ENCODE peak calls at places on chromosomes 6 and 20, in five cellular contexts. J, L, I, B and H are unnamed samples.

GRCh38 chr20:58213716-58214115 is 14.7 kb downstream of the ANKRD60 start:
- DNase-seq in J (no peak), L (no peak), I (no peak), B (no peak), H (no peak)

GRCh38 chr6:150667977-150668716 is 68.5 kb downstream of the PLEKHG1 start:
- DNase-seq in J (peak; percentile 88), L (peak; percentile 79), I (peak; percentile 86), B (no peak), H (peak; percentile 69)

GRCh38 chr6:108727966-108728730 is 120.1 kb upstream of the ARMC2 start:
- DNase-seq in J (no peak), L (no peak), I (no peak), B (no peak), H (no peak)

GRCh38 chr20:57657537-57658446 is 37.6 kb upstream of the ZBP1 start:
- DNase-seq in J (no peak), L (no peak), I (peak; percentile 47), B (peak; percentile 83), H (no peak)

GRCh38 chr6:160685762-160686450 is 16.1 kb upstream of the PLG start:
- DNase-seq in J (no peak), L (no peak), I (no peak), B (no peak), H (no peak)

GRCh38 chr6:99019341-99019740 is 71.6 kb upstream of the FBXL4 start:
- DNase-seq in J (peak; percentile 40), L (peak; percentile 50), I (no peak), B (no peak), H (peak; percentile 15)

GRCh38 chr6:52505726-52506501 is 70.9 kb downstream of the TRAM2 start:
- DNase-seq in J (no peak), L (no peak), I (no peak), B (no peak), H (no peak)

GRCh38 chr6:15266423-15266996 is 20.6 kb downstream of the JARID2 start:
- DNase-seq in J (no peak), L (no peak), I (peak; percentile 82), B (no peak), H (no peak)

GRCh38 chr20:40945754-40946451 is 82.7 kb upstream of the TOP1 start:
- DNase-seq in J (peak; percentile 41), L (peak; percentile 68), I (peak; percentile 72), B (peak; percentile 81), H (peak; percentile 68)

GRCh38 chr6:127192911-127193503 is 73.7 kb upstream of the RNF146 start:
- DNase-seq in J (no peak), L (peak; percentile 81), I (no peak), B (no peak), H (no peak)

GRCh38 chr6:18277181-18278006 is 13.1 kb upstream of the DEK start:
- DNase-seq in J (no peak), L (peak; percentile 42), I (no peak), B (no peak), H (no peak)

GRCh38 chr6:52726741-52727535 is 36.3 kb downstream of the GSTA2 start:
- DNase-seq in J (peak; percentile 22), L (no peak), I (no peak), B (no peak), H (peak; percentile 19)

GRCh38 chr6:149755300-149756260 is 6.0 kb downstream of the PCMT1 start:
- DNase-seq in J (no peak), L (no peak), I (no peak), B (no peak), H (no peak)

GRCh38 chr20:41733151-41733550 is 115.0 kb upstream of the CHD6 start:
- DNase-seq in J (no peak), L (peak; percentile 6), I (no peak), B (no peak), H (no peak)

GRCh38 chr20:50415516-50416268 is 94.5 kb upstream of the PTPN1 start:
- DNase-seq in J (peak; percentile 87), L (peak; percentile 94), I (peak; percentile 86), B (no peak), H (peak; percentile 95)

GRCh38 chr6:157335829-157336228 is 12.5 kb upstream of the TMEM242 start:
- DNase-seq in J (no peak), L (no peak), I (no peak), B (no peak), H (no peak)

GRCh38 chr20:62400021-62400420 is 7.1 kb downstream of the CABLES2 start:
- DNase-seq in J (no peak), L (no peak), I (no peak), B (no peak), H (no peak)

GRCh38 chr20:17849111-17849900 is 119.3 kb downstream of the SNX5 start:
- DNase-seq in J (no peak), L (no peak), I (no peak), B (no peak), H (no peak)

GRCh38 chr6:36907781-36908180 is 22.0 kb downstream of the C6orf89 start:
- DNase-seq in J (peak; percentile 71), L (no peak), I (no peak), B (no peak), H (peak; percentile 69)

GRCh38 chr6:142942805-142943227 is 2.2 kb downstream of the HIVEP2 start:
- DNase-seq in J (peak; percentile 47), L (peak; percentile 62), I (peak; percentile 64), B (no peak), H (peak; percentile 75)

GRCh38 chr20:1881240-1881835 is 13.9 kb upstream of the SIRPA start:
- DNase-seq in J (no peak), L (no peak), I (no peak), B (no peak), H (no peak)

GRCh38 chr20:59561228-59561605 is 43.1 kb upstream of the PHACTR3 start:
- DNase-seq in J (no peak), L (no peak), I (no peak), B (no peak), H (no peak)

GRCh38 chr20:38450412-38450975 is 15.4 kb upstream of the SNHG17 start:
- DNase-seq in J (peak; percentile 78), L (peak; percentile 77), I (no peak), B (no peak), H (peak; percentile 30)

GRCh38 chr20:25025986-25026605 is 31.8 kb downstream of the ACSS1 start:
- DNase-seq in J (no peak), L (no peak), I (no peak), B (no peak), H (no peak)

GRCh38 chr20:20362774-20363435 is 5.0 kb upstream of the INSM1 start:
- DNase-seq in J (no peak), L (peak; percentile 10), I (no peak), B (no peak), H (no peak)

DNA sequence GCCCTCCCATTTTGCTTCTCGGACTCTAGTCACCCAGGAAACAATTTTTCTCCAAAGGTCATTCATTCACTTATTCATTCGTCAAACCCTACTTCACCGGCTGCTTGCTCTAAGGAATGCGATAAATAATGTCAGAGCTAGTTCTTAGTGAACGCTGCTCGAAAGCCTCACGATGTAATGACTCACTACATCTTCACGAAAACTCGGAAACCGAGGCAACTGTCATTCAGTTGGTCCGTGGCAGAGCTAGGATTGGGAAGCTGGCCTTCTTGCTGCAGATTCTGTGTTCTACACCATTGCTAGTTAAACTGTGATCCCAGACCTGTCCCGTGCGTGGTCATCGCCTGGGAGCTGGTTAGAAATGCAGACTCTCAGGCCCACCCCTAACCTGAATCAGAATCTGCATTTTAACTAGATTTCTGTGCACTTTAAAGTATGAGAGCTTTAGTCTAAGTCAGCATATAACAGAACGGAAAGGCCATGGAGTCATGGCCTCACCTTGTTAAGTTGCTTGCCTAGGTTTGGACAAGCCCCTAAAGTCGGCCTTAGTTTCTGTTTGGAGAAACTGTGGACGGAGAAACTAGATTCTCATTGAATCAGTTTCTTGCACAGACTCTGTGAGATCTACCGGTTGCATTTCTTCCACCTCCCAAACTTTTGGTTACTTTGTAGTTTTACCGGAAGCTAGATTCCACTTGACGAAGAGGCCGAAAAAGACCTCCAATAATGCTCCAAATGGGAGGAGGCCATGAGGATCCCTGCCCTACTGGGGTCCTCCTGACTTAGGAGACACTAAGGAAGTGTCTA is 640 bp upstream of the CCND3 start:
- DNase-seq in J (peak; percentile 88), L (peak; percentile 91), I (no peak), B (peak; percentile 32), H (no peak)
- H3K9ac ChIP-seq in J (peak overlapping the region; percentile 90), L (peak overlapping the region; percentile 78), I (peak overlapping the region; percentile 53), B (peak overlapping the region; percentile 99), H (peak overlapping the region; percentile 35)

GRCh38 chr20:21520702-21521595 is 7.1 kb upstream of the NKX2-2 start:
- DNase-seq in J (no peak), L (peak; percentile 61), I (no peak), B (no peak), H (no peak)
- TF ChIP-seq EZH2 in J (peak; percentile 4), L (peak; percentile 81), I (peak; percentile 15), B (no peak), H (no peak)

GRCh38 chr6:105138141-105138540 is 41.7 kb downstream of the POPDC3 start:
- DNase-seq in J (no peak), L (no peak), I (no peak), B (no peak), H (no peak)

GRCh38 chr6:105137388-105137787 is 42.4 kb downstream of the POPDC3 start:
- DNase-seq in J (no peak), L (peak; percentile 57), I (no peak), B (no peak), H (no peak)

GRCh38 chr6:105136433-105137350 is 43.1 kb downstream of the POPDC3 start:
- DNase-seq in J (peak; percentile 42), L (peak; percentile 81), I (no peak), B (no peak), H (no peak)

GRCh38 chr6:105135056-105135455 is 44.8 kb downstream of the POPDC3 start:
- DNase-seq in J (peak; percentile 25), L (peak; percentile 57), I (peak; percentile 47), B (no peak), H (peak; percentile 3)

DNA sequence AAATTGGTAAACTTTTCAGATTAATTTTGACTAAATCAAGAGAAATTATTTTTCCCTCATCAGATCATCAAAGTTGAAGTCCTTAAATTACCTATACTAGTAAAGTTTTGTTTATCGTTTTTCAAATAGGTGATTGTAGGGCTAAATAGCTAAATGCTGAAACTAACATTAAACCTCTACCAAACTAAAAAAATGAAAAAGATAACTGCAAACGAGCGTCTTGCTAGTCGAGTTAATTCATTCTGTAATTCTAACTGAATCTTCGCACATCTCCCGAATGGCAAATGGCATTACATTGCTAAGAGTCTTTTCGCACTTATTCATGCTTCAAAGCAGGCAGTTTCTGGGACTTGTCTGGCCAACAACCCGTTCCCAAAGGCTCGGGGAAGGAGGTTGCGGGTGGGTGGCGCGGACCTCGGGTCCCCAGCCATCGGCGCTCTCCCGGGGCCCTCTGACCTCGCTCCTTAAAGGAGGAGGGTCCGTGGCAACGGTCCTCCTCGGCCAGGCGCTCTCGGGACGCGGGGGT is 43.8 kb downstream of the POPDC3 start:
- DNase-seq in J (peak; percentile 27), L (peak; percentile 71), I (no peak), B (no peak), H (no peak)
- H3K9ac ChIP-seq in J (peak overlapping the region; percentile 82), L (peak overlapping the region; percentile 79), I (peak overlapping the region; percentile 54), B (no peak overlapping the region), H (no peak overlapping the region)

DNA sequence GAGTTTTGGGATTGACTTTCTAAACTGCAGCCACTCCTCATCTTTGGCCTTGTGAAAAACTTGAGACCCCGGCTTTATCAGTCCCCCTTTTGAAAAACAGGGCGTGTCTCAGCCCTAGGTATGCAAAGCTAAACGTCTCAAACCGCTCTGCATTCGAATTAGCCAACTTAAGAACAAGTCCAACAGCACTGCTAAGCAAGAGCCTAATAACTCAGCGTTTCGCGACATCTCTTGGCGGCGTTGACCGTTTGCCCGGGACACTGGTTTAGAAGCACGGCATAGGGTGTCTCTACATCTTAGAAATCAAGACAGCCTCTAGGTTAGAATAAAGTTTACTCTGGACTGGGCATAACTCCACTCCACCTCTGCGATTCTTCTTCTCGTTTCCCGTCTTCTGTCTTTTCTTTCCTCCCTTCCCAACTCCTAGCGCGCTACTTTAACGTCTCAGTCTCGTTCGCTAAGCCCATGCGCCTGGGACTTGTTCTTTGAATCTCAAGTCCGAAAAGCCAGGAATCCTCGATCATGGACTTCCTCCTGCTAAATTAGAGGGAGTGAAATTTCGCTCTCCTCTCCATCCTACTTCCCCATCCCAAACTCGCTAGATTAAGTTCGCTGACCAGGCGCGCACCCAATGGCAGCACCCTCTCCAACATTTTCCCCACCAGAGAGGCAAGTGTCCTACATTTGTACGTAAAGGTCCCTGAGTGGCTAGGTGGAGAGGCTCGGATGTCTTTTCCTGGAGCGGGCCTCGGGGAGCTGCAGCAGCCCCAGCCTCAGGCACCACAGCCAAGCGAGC is 10.5 kb upstream of the TFAP2A start:
- DNase-seq in J (no peak), L (peak; percentile 50), I (no peak), B (no peak), H (no peak)
- TF ChIP-seq EZH2 in J (no peak), L (no peak), I (no peak), B (no peak), H (no peak)